ENCODE peak calls at places on chromosomes 6 and 20, in eight cellular contexts. R is mucosa of descending colon; O is astrocyte; C is ovary; N is Peyer's patch; Y is psoas muscle; Z is naive thymus-derived CD4-positive, alpha-beta T cell; Q is thoracic aorta. G is an unnamed sample. For H3K4me1 and H3K9me3, the result is how much of the 10 kb centered on the place peaks cover.

GRCh38 chr20:6122873-6123649 is at the start of gene FERMT1:
- DNase-seq in R (peak), N (no peak), Q (no peak), Z (no peak), C (peak), O (peak), Y (peak), G (peak)

GRCh38 chr6:27296106-27296783 is 15.8 kb downstream of the POM121L2 start:
- DNase-seq in C (no peak), N (no peak), Y (no peak), O (peak), R (no peak), Q (no peak), Z (no peak), G (no peak)

GRCh38 chr20:56676001-56676400 is 46.9 kb downstream of the TFAP2C start:
- DNase-seq in N (no peak), R (no peak), C (no peak), Z (no peak), Q (no peak), Y (no peak), O (no peak), G (no peak)

GRCh38 chr6:122020588-122021271 is 378.7 kb upstream of the HSF2 start:
- DNase-seq in N (no peak), O (no peak), C (no peak), Q (no peak), Z (no peak), R (no peak), Y (no peak), G (no peak)

GRCh38 chr20:58597021-58597940 is 53.8 kb upstream of the STX16 start:
- DNase-seq in Q (no peak), R (no peak), Z (no peak), Y (peak), O (peak), C (peak), N (no peak), G (peak)

GRCh38 chr20:38791940-38792339 is 13.6 kb upstream of the PPP1R16B start:
- DNase-seq in R (no peak), O (no peak), Y (no peak), Z (no peak), C (no peak), N (no peak), Q (no peak), G (no peak)

GRCh38 chr20:31560900-31561598 is 44.0 kb upstream of the ID1 start:
- DNase-seq in N (no peak), R (no peak), C (no peak), O (peak), Z (no peak), Q (peak), Y (peak), G (no peak)

GRCh38 chr20:46268131-46268611 is 40.1 kb downstream of the CDH22 start:
- DNase-seq in N (no peak), C (no peak), Q (no peak), R (no peak), Z (no peak), O (no peak), Y (no peak), G (no peak)

GRCh38 chr20:54133434-54134427 is 40.1 kb downstream of the CYP24A1 start:
- DNase-seq in Q (no peak), Z (no peak), R (no peak), C (no peak), O (peak), Y (no peak), N (no peak), G (no peak)

GRCh38 chr6:170374571-170375444 is 68.2 kb downstream of the FAM120B start:
- DNase-seq in R (no peak), N (no peak), C (no peak), O (no peak), Z (no peak), Y (no peak), Q (no peak), G (no peak)

GRCh38 chr6:168318090-168318489 is 1.5 kb downstream of the DACT2 start:
- DNase-seq in Q (no peak), O (no peak), N (no peak), R (no peak), C (no peak), Y (no peak), Z (no peak), G (no peak)

GRCh38 chr6:135251964-135252429 is 70.9 kb downstream of the MYB start:
- DNase-seq in Y (no peak), O (peak), C (no peak), Z (no peak), Q (no peak), N (no peak), R (peak), G (no peak)

GRCh38 chr20:61352381-61353260 is 100.6 kb downstream of the CDH4 start:
- DNase-seq in Y (no peak), N (no peak), O (no peak), Q (no peak), Z (no peak), R (no peak), C (no peak), G (no peak)

GRCh38 chr6:162690158-162690557 is 37.4 kb downstream of the PRKN start:
- DNase-seq in O (no peak), R (no peak), Q (no peak), Z (no peak), C (no peak), Y (no peak), N (no peak), G (no peak)

GRCh38 chr6:91718198-91718597 is 1131.3 kb upstream of the MAP3K7 start:
- DNase-seq in R (no peak), Z (no peak), O (no peak), C (no peak), Y (no peak), N (no peak), Q (no peak), G (no peak)

GRCh38 chr6:168363302-168363701 is 43.7 kb upstream of the DACT2 start:
- DNase-seq in Z (no peak), N (no peak), R (no peak), C (no peak), O (no peak), Y (no peak), Q (no peak), G (no peak)

GRCh38 chr20:56347628-56348305 is 11.0 kb upstream of the FAM210B start:
- DNase-seq in Z (no peak), O (no peak), Y (no peak), C (no peak), N (no peak), Q (no peak), R (no peak), G (no peak)

GRCh38 chr20:14553774-14554524 is 216.5 kb upstream of the FLRT3 start:
- DNase-seq in R (no peak), N (no peak), Q (no peak), Z (no peak), Y (no peak), O (peak), C (no peak), G (no peak)

GRCh38 chr6:93416575-93417420 is 2.6 kb downstream of the EPHA7 start:
- DNase-seq in Q (no peak), O (peak), C (peak), N (no peak), R (peak), Y (peak), Z (no peak), G (peak)

GRCh38 chr6:158060447-158061360 is 79.0 kb downstream of the SYNJ2 start:
- DNase-seq in Z (no peak), O (peak), R (peak), Y (peak), C (peak), Q (peak), N (peak), G (peak)

GRCh38 chr6:31763617-31763940 is 1.1 kb downstream of the SAPCD1 start:
- DNase-seq in R (no peak), N (no peak), O (peak), Q (no peak), Y (no peak), C (no peak), Z (no peak), G (no peak)

GRCh38 chr6:110532401-110532800 is 56.0 kb upstream of the SLC22A16 start:
- DNase-seq in R (no peak), O (no peak), Z (no peak), N (no peak), Y (no peak), C (no peak), Q (no peak), G (no peak)

GRCh38 chr20:9460518-9460917 is 53.9 kb upstream of the LAMP5 start:
- DNase-seq in Z (no peak), N (no peak), Y (no peak), C (no peak), R (no peak), Q (no peak), O (peak), G (no peak)

GRCh38 chr6:111941686-111942330 is 68.6 kb upstream of the FYN start:
- DNase-seq in Z (no peak), C (no peak), Y (no peak), O (no peak), Q (no peak), N (no peak), R (no peak), G (no peak)

GRCh38 chr6:64672131-64672530 is 1034.9 kb downstream of the EYS start:
- DNase-seq in Y (no peak), Q (no peak), O (no peak), N (no peak), Z (no peak), C (no peak), R (no peak), G (no peak)

GRCh38 chr20:49724637-49725606 is 11.2 kb upstream of the B4GALT5 start:
- DNase-seq in N (no peak), O (peak), C (peak), Z (no peak), R (no peak), Y (peak), Q (no peak), G (peak)

GRCh38 chr6:127190552-127190951 is 72.1 kb downstream of the RSPO3 start:
- DNase-seq in Y (no peak), Z (no peak), C (no peak), N (no peak), R (no peak), Q (no peak), O (no peak), G (no peak)

GRCh38 chr6:26457407-26457795 is 354 bp upstream of the BTN2A1 start:
- DNase-seq in Z (no peak), R (peak), Y (peak), Q (no peak), C (peak), N (no peak), O (no peak), G (peak)

GRCh38 chr6:64221776-64222175 is 586.2 kb downstream of the PHF3 start:
- DNase-seq in Q (no peak), Z (no peak), O (no peak), C (no peak), R (no peak), Y (no peak), N (no peak), G (no peak)

GRCh38 chr20:57882451-57883161 is 172.8 kb upstream of the PMEPA1 start:
- DNase-seq in N (no peak), Z (no peak), O (peak), Y (no peak), C (no peak), Q (no peak), R (no peak), G (no peak)

GRCh38 chr20:13458860-13459451 is 179.8 kb downstream of the TASP1 start:
- DNase-seq in Z (no peak), R (no peak), N (no peak), Q (no peak), O (peak), Y (no peak), C (no peak), G (no peak)

GRCh38 chr20:2151805-2152727 is 50.4 kb downstream of the STK35 start:
- DNase-seq in O (peak), Q (no peak), Z (no peak), N (no peak), C (no peak), R (no peak), Y (no peak), G (no peak)

GRCh38 chr6:47729019-47729418 is 30.6 kb downstream of the ADGRF4 start:
- DNase-seq in C (no peak), R (no peak), Y (no peak), Q (no peak), N (no peak), O (peak), Z (no peak), G (no peak)

GRCh38 chr20:21396921-21397340 is 395 bp downstream of the NKX2-4 start:
- DNase-seq in Z (peak), N (no peak), R (peak), Q (no peak), O (no peak), Y (no peak), C (no peak), G (no peak)

GRCh38 chr20:21398109-21398480 is 769 bp upstream of the NKX2-4 start:
- DNase-seq in O (no peak), Q (no peak), R (no peak), Y (no peak), C (no peak), N (no peak), Z (no peak), G (no peak)

GRCh38 chr20:21398505-21399057 is 1.3 kb upstream of the NKX2-4 start:
- DNase-seq in N (no peak), Q (no peak), Z (no peak), C (no peak), O (no peak), R (no peak), Y (no peak), G (no peak)

GRCh38 chr20:21396045-21396893 is 1.1 kb downstream of the NKX2-4 start:
- DNase-seq in C (no peak), Y (no peak), O (no peak), Z (peak), Q (no peak), R (peak), N (no peak), G (peak)

DNA sequence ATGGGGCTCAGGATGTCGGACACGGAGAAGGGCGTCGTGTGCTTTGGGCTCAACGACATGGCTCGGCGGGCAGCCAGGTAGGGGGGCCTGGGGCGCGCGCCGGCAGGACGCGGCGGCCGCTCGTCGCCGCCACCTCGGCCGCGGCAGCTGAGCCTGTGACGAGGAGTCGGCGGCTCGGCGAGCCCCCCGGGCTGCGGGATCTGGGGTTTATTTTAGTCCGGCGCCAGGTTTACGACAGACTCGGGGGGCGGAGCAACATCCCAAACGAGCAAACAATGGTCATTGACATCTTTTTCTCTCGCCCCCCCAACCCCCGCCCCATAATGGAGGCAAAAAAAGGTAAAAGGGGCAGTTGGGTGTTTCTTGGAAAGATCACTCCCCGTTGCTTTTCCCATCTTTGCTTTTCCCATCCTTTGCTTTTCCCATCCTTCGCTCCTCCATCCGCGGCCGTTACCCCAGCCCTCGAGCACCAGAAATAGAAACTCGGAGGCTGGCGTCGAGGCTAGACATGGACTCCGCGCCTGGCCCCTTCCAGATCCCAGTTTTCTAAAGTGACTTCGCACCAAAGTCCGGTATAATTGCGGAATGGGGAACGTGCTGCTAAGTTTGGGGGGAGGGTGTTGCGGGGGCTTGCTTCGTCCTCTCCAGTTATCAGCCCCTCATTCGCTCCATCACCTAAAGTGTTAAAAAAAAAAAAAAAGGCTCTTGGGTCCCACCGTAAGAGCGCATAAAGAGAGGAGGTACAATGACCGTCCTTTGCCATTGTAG is at the start of gene NKX2-4:
- DNase-seq in R (no peak), O (no peak), Y (no peak), Q (no peak), N (no peak), C (no peak), Z (no peak), G (no peak)
- H3K4me3 ChIP-seq in R (no peak), O (no peak), Y (peak), Q (peak), N (no peak), C (no peak), Z (no peak), G (peak)

DNA sequence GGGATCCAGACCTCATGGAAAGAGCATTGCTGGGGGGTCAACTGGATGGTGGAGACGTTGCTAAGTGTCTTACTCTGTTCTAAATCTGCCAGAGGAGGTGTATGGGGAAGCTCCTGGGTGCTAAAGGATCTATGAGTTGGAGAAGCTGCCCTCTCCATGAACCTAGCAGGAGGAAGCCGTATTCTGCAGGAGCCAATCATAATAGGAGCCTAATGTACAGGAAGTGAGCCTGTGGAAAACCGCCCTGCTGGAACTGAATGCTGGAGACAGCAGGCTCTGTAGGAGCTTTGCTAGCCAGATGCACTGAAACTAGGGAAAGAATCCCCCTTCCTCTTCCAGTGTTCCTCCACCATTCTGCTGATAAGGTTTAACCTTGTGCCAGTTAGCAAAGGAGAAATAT is 10.9 kb downstream of the CASP8AP2 start:
- DNase-seq in N (no peak), R (no peak), Y (no peak), Q (no peak), O (peak), C (no peak), Z (no peak), G (peak)
- H3K4me1 ChIP-seq in N (under half), R (under half), Y (under half), Q (under half), O (under half), C (under half), Z (under half), G (under half)

GRCh38 chr6:137486388-137486787 is 7.8 kb downstream of the OLIG3 start:
- DNase-seq in O (no peak), Z (no peak), N (no peak), C (no peak), Y (no peak), Q (no peak), R (no peak), G (no peak)

GRCh38 chr6:137488736-137489409 is 5.3 kb downstream of the OLIG3 start:
- DNase-seq in Y (no peak), N (no peak), R (no peak), O (no peak), Z (no peak), Q (no peak), C (no peak), G (no peak)

GRCh38 chr6:137489410-137490371 is 4.5 kb downstream of the OLIG3 start:
- DNase-seq in R (no peak), Z (no peak), Y (no peak), Q (no peak), C (no peak), N (no peak), O (no peak), G (no peak)

GRCh38 chr6:137487181-137487910 is 6.8 kb downstream of the OLIG3 start:
- DNase-seq in R (no peak), Z (no peak), C (no peak), O (no peak), Y (no peak), N (no peak), Q (no peak), G (no peak)

GRCh38 chr6:137487947-137488735 is 6.1 kb downstream of the OLIG3 start:
- DNase-seq in R (no peak), O (no peak), Q (no peak), Y (no peak), N (no peak), C (no peak), Z (no peak), G (no peak)
- H3K9me3 ChIP-seq in R (under half), O (under half), Q (under half), Y (under half), N (under half), C (under half), Z (under half), G (under half)

GRCh38 chr6:24927985-24928735 is 7.6 kb downstream of the RIPOR2 start:
- DNase-seq in R (no peak), N (no peak), Q (no peak), O (peak), Z (no peak), Y (no peak), C (no peak), G (no peak)
- H3K4me3 ChIP-seq in R (no peak), N (no peak), Q (no peak), O (no peak), Z (peak), Y (no peak), C (no peak), G (no peak)

G was measured in right cardiac atrium.